ENCODE peak calls at places on chromosomes 3 and 15, in four cellular contexts. Q is dorsolateral prefrontal cortex, R is GM12865, G is fibroblast of the aortic adventitia. K is an unnamed sample.

GRCh38 chr15:91853501-91853967 is at the start of gene SLCO3A1:
- DNase-seq in Q (peak), R (no peak), G (peak), K (peak)

GRCh38 chr3:160564205-160564922 is 1.0 kb downstream of the KPNA4 start:
- DNase-seq in Q (peak), R (peak), G (no peak), K (peak)

GRCh38 chr15:68218847-68219798 is 10.4 kb downstream of the CLN6 start:
- DNase-seq in Q (no peak), R (no peak), G (no peak), K (no peak)

GRCh38 chr3:5022966-5023776 is 43.9 kb downstream of the BHLHE40 start:
- DNase-seq in Q (peak), R (peak), G (peak), K (peak)

GRCh38 chr3:176919836-176920760 is 277.2 kb downstream of the TBL1XR1 start:
- DNase-seq in Q (peak), R (no peak), G (peak), K (peak)

GRCh38 chr15:49688135-49688790 is 67.4 kb downstream of the DTWD1 start:
- DNase-seq in Q (no peak), R (no peak), G (peak), K (no peak)

GRCh38 chr3:54122802-54123537 is 618 bp downstream of the CACNA2D3 start:
- DNase-seq in Q (no peak), R (no peak), G (no peak), K (no peak)

GRCh38 chr3:188978772-188979171 is 193.0 kb upstream of the TPRG1 start:
- DNase-seq in Q (no peak), R (no peak), G (peak), K (peak)

GRCh38 chr15:100250166-100250800 is 91.5 kb downstream of the ADAMTS17 start:
- DNase-seq in Q (no peak), R (no peak), G (no peak), K (no peak)

GRCh38 chr15:68059630-68060029 is 5.5 kb downstream of the PIAS1 start:
- DNase-seq in Q (no peak), R (no peak), G (no peak), K (no peak)

GRCh38 chr3:175193815-175194518 is 334.8 kb downstream of the NAALADL2 start:
- DNase-seq in Q (no peak), R (peak), G (peak), K (no peak)
- H3K4me3 ChIP-seq in Q (no peak), R (no peak), G (no peak), K (no peak)

DNA sequence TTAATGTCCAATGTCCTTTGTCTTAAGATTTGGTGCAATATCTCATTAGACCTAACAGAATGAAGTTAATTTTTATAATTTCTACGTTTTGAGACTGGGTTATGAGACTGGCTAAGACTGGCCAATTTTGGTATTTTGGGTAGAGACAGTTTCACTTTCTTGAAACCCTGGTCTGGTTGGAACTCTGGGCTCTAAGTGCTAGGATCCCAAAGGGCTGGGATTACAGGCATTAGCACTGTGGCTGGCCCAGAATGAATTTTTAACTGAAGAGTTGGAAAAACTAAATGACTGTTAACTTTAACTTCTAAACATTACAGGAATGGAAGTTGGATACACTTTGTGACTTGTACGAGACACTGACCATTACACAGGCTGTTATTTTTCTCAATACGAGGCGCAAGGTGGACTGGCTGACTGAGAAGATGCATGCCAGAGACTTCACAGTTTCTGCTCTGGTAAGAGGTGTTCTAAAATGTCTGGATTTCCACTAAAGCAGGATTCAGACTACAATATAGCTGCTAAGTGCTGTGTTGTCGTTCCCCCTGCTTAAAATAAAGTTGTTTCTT is 3.5 kb downstream of the EIF4A2 start:
- DNase-seq in Q (no peak), R (peak), G (peak), K (no peak)
- H3K4me3 ChIP-seq in Q (peak), R (peak), G (peak), K (peak)

GRCh38 chr15:66707310-66708160 is 5.5 kb downstream of the SMAD6 start:
- DNase-seq in Q (no peak), R (no peak), G (peak), K (peak)

GRCh38 chr15:66705277-66705927 is 3.4 kb downstream of the SMAD6 start:
- DNase-seq in Q (no peak), R (no peak), G (no peak), K (no peak)

GRCh38 chr15:66708389-66708788 is 6.4 kb downstream of the SMAD6 start:
- DNase-seq in Q (no peak), R (no peak), G (no peak), K (no peak)

GRCh38 chr15:66706225-66706732 is 4.2 kb downstream of the SMAD6 start:
- DNase-seq in Q (no peak), R (no peak), G (peak), K (no peak)

DNA sequence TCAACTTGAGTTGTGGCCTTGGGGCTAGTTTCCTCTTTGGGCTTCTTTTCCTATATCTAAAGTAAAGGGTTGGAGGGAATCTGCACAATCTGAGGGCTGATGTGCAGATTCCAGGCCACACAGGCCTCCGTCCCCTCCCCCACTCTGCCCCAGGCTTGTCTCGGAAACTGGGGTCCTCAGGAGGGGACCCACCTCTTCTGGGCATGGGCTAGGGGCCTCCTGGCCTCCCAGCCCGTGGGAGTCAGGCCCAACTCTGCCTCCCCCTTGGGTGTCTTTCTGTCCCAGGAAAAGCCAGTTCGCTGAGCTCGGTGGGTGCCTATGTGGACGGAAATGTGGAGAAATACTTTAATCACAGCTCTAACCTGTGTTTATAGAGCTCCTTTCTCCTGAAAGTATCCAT is 4.8 kb downstream of the SMAD6 start:
- DNase-seq in Q (no peak), R (no peak), G (no peak), K (no peak)
- H3K4me3 ChIP-seq in Q (no peak), R (no peak), G (peak), K (peak)

GRCh38 chr3:42673082-42673481 is 12.3 kb upstream of the KLHL40 start:
- DNase-seq in Q (no peak), R (no peak), G (no peak), K (no peak)
- H3K4me3 ChIP-seq in Q (no peak), R (no peak), G (no peak), K (no peak)

DNA sequence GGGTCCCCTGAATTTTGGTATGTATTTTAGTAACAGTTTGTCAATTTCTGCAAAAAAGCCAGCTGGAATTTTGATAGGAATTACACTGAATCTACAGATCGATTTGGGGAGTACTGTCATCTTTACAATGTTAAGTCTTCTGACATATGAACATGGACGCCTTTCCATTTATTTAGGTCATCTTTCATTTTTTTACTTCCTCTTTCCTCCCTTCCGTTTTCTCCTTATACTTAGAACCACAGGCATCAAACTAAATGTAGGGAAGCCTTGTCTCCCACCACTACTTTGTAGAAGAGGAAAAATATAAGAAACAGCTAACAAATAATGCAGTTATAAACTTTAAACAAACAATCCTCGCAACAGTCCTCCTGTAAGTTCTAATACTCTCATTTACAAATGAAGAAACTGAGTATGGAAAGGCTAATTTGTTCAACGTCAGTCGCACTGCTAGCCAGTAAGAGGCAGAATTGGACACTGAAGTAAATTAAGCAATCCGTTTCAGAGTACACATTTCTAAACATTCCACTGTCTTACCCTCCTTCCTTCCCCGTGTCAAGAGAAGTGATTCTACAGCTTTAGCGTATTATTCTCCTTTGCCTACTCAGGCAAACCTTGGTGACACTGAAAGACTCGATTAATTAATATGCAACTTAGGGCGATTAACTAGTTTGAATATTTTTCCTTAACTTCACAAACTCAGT is 25.6 kb downstream of the RHOA start:
- DNase-seq in Q (no peak), R (no peak), G (no peak), K (no peak)
- H3K4me3 ChIP-seq in Q (no peak), R (no peak), G (no peak), K (no peak)

GRCh38 chr3:114867359-114867758 is 279.7 kb downstream of the ZBTB20 start:
- DNase-seq in Q (no peak), R (no peak), G (no peak), K (no peak)

GRCh38 chr3:114866430-114866829 is 280.7 kb downstream of the ZBTB20 start:
- DNase-seq in Q (no peak), R (no peak), G (no peak), K (no peak)

GRCh38 chr3:114860526-114860925 is 286.6 kb downstream of the ZBTB20 start:
- DNase-seq in Q (no peak), R (no peak), G (no peak), K (no peak)

GRCh38 chr3:114861666-114862065 is 285.4 kb downstream of the ZBTB20 start:
- DNase-seq in Q (no peak), R (no peak), G (no peak), K (no peak)

GRCh38 chr3:114863848-114864247 is 283.2 kb downstream of the ZBTB20 start:
- DNase-seq in Q (no peak), R (no peak), G (peak), K (no peak)
- H3K4me3 ChIP-seq in Q (peak), R (no peak), G (no peak), K (no peak)